ENCODE peak calls at places on chromosomes 6 and 20, in four cellular contexts. One of them, this sample, is unnamed.

GRCh38 chr6:54053893-54054391 is 57.3 kb upstream of the MLIP start:
- DNase-seq in WTC11: no peak
- DNase-seq in GM12878: no peak
- DNase-seq in HepG2: no peak
- DNase-seq in this sample: no peak

GRCh38 chr6:41581381-41581991 is 35.3 kb downstream of the FOXP4 start:
- DNase-seq in WTC11: no peak
- DNase-seq in GM12878: no peak
- DNase-seq in HepG2: no peak
- DNase-seq in this sample: no peak

GRCh38 chr6:144659202-144659731 is 374.1 kb downstream of the UTRN start:
- DNase-seq in WTC11: peak
- DNase-seq in HepG2: peak
- DNase-seq in GM12878: no peak
- DNase-seq in this sample: no peak

GRCh38 chr20:42125426-42125825 is 507.2 kb upstream of the CHD6 start:
- DNase-seq in HepG2: no peak
- DNase-seq in WTC11: no peak
- DNase-seq in GM12878: no peak
- DNase-seq in this sample: no peak

GRCh38 chr6:2729921-2730320 is 20.8 kb downstream of the MYLK4 start:
- DNase-seq in GM12878: no peak
- DNase-seq in HepG2: no peak
- DNase-seq in WTC11: no peak
- DNase-seq in this sample: no peak

GRCh38 chr6:144695858-144696533 is 410.9 kb downstream of the UTRN start:
- DNase-seq in GM12878: no peak
- DNase-seq in HepG2: no peak
- DNase-seq in WTC11: no peak
- DNase-seq in this sample: no peak

GRCh38 chr6:7261030-7261841 is 51.8 kb downstream of the SSR1 start:
- DNase-seq in GM12878: no peak
- DNase-seq in HepG2: peak
- DNase-seq in WTC11: peak
- DNase-seq in this sample: peak

GRCh38 chr6:108675226-108676160 is 114.8 kb downstream of the FOXO3 start:
- DNase-seq in WTC11: no peak
- DNase-seq in GM12878: no peak
- DNase-seq in HepG2: no peak
- DNase-seq in this sample: no peak

GRCh38 chr6:111113731-111114438 is 26.6 kb downstream of the SLC16A10 start:
- DNase-seq in GM12878: no peak
- DNase-seq in WTC11: no peak
- DNase-seq in HepG2: no peak
- DNase-seq in this sample: no peak

GRCh38 chr20:5153612-5154542 is 27.1 kb downstream of the CDS2 start:
- DNase-seq in GM12878: no peak
- DNase-seq in HepG2: peak
- DNase-seq in WTC11: no peak
- DNase-seq in this sample: no peak

GRCh38 chr6:26594730-26595632 is 1.8 kb upstream of the ABT1 start:
- DNase-seq in WTC11: peak
- DNase-seq in HepG2: peak
- DNase-seq in GM12878: no peak
- DNase-seq in this sample: peak

GRCh38 chr6:23533954-23534725 is 591.9 kb upstream of the NRSN1 start:
- DNase-seq in WTC11: no peak
- DNase-seq in HepG2: no peak
- DNase-seq in GM12878: no peak
- DNase-seq in this sample: no peak
- TF ChIP-seq NR2C2 in WTC11: no peak
- TF ChIP-seq NR2C2 in HepG2: no peak
- TF ChIP-seq NR2C2 in GM12878: no peak
- TF ChIP-seq NR2C2 in this sample: no peak

DNA sequence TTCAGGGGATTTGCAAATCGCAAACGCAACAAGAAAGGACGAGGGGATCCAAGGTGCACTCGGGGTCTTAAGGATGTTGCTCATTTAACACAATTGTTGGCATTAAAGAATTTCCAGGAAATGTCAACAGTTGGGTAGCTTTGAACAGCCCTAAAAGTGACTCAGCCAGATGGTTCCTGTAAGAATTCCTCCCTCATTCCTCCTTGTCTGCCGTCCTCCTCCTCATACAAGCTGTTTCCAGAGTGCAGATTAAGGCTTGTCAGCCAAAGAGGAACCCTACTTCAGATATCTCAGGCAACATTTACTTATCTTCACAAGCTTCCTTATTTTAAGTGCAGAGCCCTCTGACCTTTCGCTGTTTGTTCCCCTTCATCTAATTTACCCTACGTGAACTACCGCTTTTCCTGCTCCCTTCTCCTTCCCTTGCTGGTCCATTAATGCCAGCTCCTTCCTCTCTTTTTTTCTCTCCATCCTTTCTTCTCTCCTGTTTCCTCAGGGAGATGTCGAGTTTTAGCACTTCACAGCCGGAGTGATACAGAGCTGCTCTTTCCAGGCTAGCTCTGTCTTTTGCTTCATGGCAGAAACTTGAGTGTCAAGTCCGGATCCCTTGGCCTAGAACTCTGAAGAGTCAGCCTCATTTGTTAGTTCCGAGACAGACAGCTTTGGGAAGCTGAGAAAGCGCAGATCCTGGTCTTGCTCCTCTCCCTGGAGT is 26.1 kb upstream of the TBC1D7 start:
- DNase-seq in WTC11: no peak
- DNase-seq in HepG2: no peak
- DNase-seq in GM12878: no peak
- DNase-seq in this sample: peak
- TF ChIP-seq NR2C2 in WTC11: no peak
- TF ChIP-seq NR2C2 in HepG2: no peak
- TF ChIP-seq NR2C2 in GM12878: no peak
- TF ChIP-seq NR2C2 in this sample: peak

GRCh38 chr20:584375-585301 is 25.5 kb downstream of the TCF15 start:
- DNase-seq in WTC11: no peak
- DNase-seq in HepG2: peak
- DNase-seq in GM12878: no peak
- DNase-seq in this sample: no peak
- TF ChIP-seq NR2C2 in WTC11: no peak
- TF ChIP-seq NR2C2 in HepG2: no peak
- TF ChIP-seq NR2C2 in GM12878: no peak
- TF ChIP-seq NR2C2 in this sample: no peak

GRCh38 chr6:14533446-14533845 is 415.9 kb downstream of the CD83 start:
- DNase-seq in WTC11: no peak
- DNase-seq in GM12878: no peak
- DNase-seq in HepG2: no peak
- DNase-seq in this sample: no peak
- TF ChIP-seq NR2C2 in WTC11: no peak
- TF ChIP-seq NR2C2 in GM12878: no peak
- TF ChIP-seq NR2C2 in HepG2: no peak
- TF ChIP-seq NR2C2 in this sample: no peak

GRCh38 chr6:28003661-28004060 is 46.6 kb downstream of the OR2B6 start:
- DNase-seq in HepG2: no peak
- DNase-seq in GM12878: no peak
- DNase-seq in WTC11: no peak
- DNase-seq in this sample: no peak

GRCh38 chr6:28001351-28001750 is 44.3 kb downstream of the OR2B6 start:
- DNase-seq in GM12878: no peak
- DNase-seq in HepG2: no peak
- DNase-seq in WTC11: no peak
- DNase-seq in this sample: no peak

GRCh38 chr6:28001751-28002150 is 44.7 kb downstream of the OR2B6 start:
- DNase-seq in WTC11: no peak
- DNase-seq in HepG2: no peak
- DNase-seq in GM12878: no peak
- DNase-seq in this sample: no peak

GRCh38 chr6:28003059-28003458 is 46.0 kb downstream of the OR2B6 start:
- DNase-seq in GM12878: no peak
- DNase-seq in HepG2: no peak
- DNase-seq in WTC11: no peak
- DNase-seq in this sample: no peak

GRCh38 chr6:28002181-28002580 is 45.1 kb downstream of the OR2B6 start:
- DNase-seq in HepG2: no peak
- DNase-seq in WTC11: no peak
- DNase-seq in GM12878: no peak
- DNase-seq in this sample: no peak
- TF ChIP-seq NR2C2 in HepG2: no peak
- TF ChIP-seq NR2C2 in WTC11: no peak
- TF ChIP-seq NR2C2 in GM12878: no peak
- TF ChIP-seq NR2C2 in this sample: no peak

GRCh38 chr20:32626859-32627636 is 41.9 kb upstream of the NOL4L start:
- DNase-seq in WTC11: no peak
- DNase-seq in HepG2: no peak
- DNase-seq in GM12878: no peak
- DNase-seq in this sample: no peak
- TF ChIP-seq NR2C2 in WTC11: no peak
- TF ChIP-seq NR2C2 in HepG2: no peak
- TF ChIP-seq NR2C2 in GM12878: no peak
- TF ChIP-seq NR2C2 in this sample: no peak

This sample was measured in K562.